ENCODE peak calls at places on chromosomes 3 and 15, in nine cellular contexts. O, M, T, R, C, P, V, Y and J are unnamed samples.

GRCh38 chr3:159929181-159929893 is 59.3 kb upstream of the IL12A start:
- DNase-seq in C (peak; percentile 34), Y (no peak), M (no peak), P (no peak), V (no peak), T (peak; percentile 59), R (peak; percentile 75), O (no peak), J (no peak)

GRCh38 chr3:88036221-88036620 is 22.6 kb downstream of the CGGBP1 start:
- DNase-seq in C (no peak), Y (no peak), V (no peak), O (no peak), T (no peak), R (no peak), M (no peak), P (no peak), J (no peak)

GRCh38 chr3:72147600-72147999 is 362.7 kb upstream of the PROK2 start:
- DNase-seq in O (no peak), M (no peak), Y (no peak), V (no peak), T (no peak), R (no peak), C (no peak), P (no peak), J (no peak)

GRCh38 chr15:31439328-31439727 is 112.7 kb downstream of the KLF13 start:
- DNase-seq in V (no peak), O (peak; percentile 23), C (no peak), Y (no peak), T (no peak), R (no peak), P (no peak), M (peak; percentile 24), J (no peak)

GRCh38 chr15:93088200-93088980 is 621 bp downstream of the RGMA start:
- DNase-seq in O (peak; percentile 56), R (no peak), P (no peak), M (no peak), C (no peak), T (no peak), V (no peak), Y (peak; percentile 32), J (no peak)

GRCh38 chr3:195095035-195095703 is 175.8 kb downstream of the XXYLT1 start:
- DNase-seq in T (no peak), V (no peak), O (no peak), Y (no peak), R (no peak), C (no peak), M (no peak), P (no peak), J (no peak)

GRCh38 chr15:98948456-98948855 is 59.1 kb downstream of the PGPEP1L start:
- DNase-seq in Y (no peak), C (no peak), R (no peak), T (no peak), O (no peak), M (no peak), P (no peak), V (no peak), J (no peak)

GRCh38 chr3:71649757-71650156 is 66.2 kb upstream of the FOXP1 start:
- DNase-seq in Y (no peak), O (no peak), M (no peak), T (no peak), V (no peak), C (no peak), P (no peak), R (no peak), J (no peak)